ENCODE peak calls at places on chromosomes 2 and 18, in seven cellular contexts. One of them, this sample, is unnamed.

GRCh38 chr18:27748336-27748735 is 428.6 kb downstream of the CDH2 start:
- DNase-seq in SK-N-SH: no peak
- DNase-seq in GM12892: no peak
- DNase-seq in K562: no peak
- DNase-seq in HepG2: no peak
- DNase-seq in H1: no peak
- DNase-seq in GM12878: no peak
- DNase-seq in this sample: no peak

GRCh38 chr2:148594216-148594615 is 50.3 kb upstream of the EPC2 start:
- DNase-seq in SK-N-SH: no peak
- DNase-seq in GM12892: no peak
- DNase-seq in K562: no peak
- DNase-seq in HepG2: no peak
- DNase-seq in H1: no peak
- DNase-seq in GM12878: no peak
- DNase-seq in this sample: no peak

GRCh38 chr18:74699455-74699854 is 101.8 kb downstream of the ZNF407 start:
- DNase-seq in SK-N-SH: no peak
- DNase-seq in GM12892: no peak
- DNase-seq in K562: no peak
- DNase-seq in HepG2: no peak
- DNase-seq in H1: no peak
- DNase-seq in GM12878: no peak
- DNase-seq in this sample: no peak

GRCh38 chr2:84749442-84749841 is 131.4 kb downstream of the TRABD2A start:
- DNase-seq in SK-N-SH: no peak
- DNase-seq in GM12892: no peak
- DNase-seq in K562: no peak
- DNase-seq in HepG2: no peak
- DNase-seq in H1: no peak
- DNase-seq in GM12878: no peak
- DNase-seq in this sample: no peak

GRCh38 chr2:226835420-226835795 is 446 bp upstream of the RHBDD1 start:
- DNase-seq in SK-N-SH: no peak
- DNase-seq in GM12892: peak; percentile 13
- DNase-seq in K562: peak; percentile 91
- DNase-seq in HepG2: no peak
- DNase-seq in H1: no peak
- DNase-seq in GM12878: no peak
- DNase-seq in this sample: no peak

GRCh38 chr2:131014141-131014540 is 79.1 kb downstream of the FAM168B start:
- DNase-seq in SK-N-SH: no peak
- DNase-seq in GM12892: no peak
- DNase-seq in K562: no peak
- DNase-seq in HepG2: no peak
- DNase-seq in H1: no peak
- DNase-seq in GM12878: no peak
- DNase-seq in this sample: no peak

GRCh38 chr18:48468151-48468550 is 59.0 kb upstream of the ZBTB7C start:
- DNase-seq in SK-N-SH: no peak
- DNase-seq in GM12892: no peak
- DNase-seq in K562: no peak
- DNase-seq in HepG2: no peak
- DNase-seq in H1: no peak
- DNase-seq in GM12878: no peak
- DNase-seq in this sample: no peak

GRCh38 chr18:9961031-9961430 is 47.2 kb downstream of the VAPA start:
- DNase-seq in SK-N-SH: no peak
- DNase-seq in GM12892: no peak
- DNase-seq in K562: no peak
- DNase-seq in HepG2: no peak
- DNase-seq in H1: no peak
- DNase-seq in GM12878: no peak
- DNase-seq in this sample: no peak

GRCh38 chr18:66872277-66872676 is 268.4 kb upstream of the CDH19 start:
- DNase-seq in SK-N-SH: peak; percentile 36
- DNase-seq in GM12892: no peak
- DNase-seq in K562: no peak
- DNase-seq in HepG2: no peak
- DNase-seq in H1: no peak
- DNase-seq in GM12878: no peak
- DNase-seq in this sample: no peak

GRCh38 chr18:66867653-66868052 is 263.8 kb upstream of the CDH19 start:
- DNase-seq in SK-N-SH: no peak
- DNase-seq in GM12892: no peak
- DNase-seq in K562: no peak
- DNase-seq in HepG2: no peak
- DNase-seq in H1: no peak
- DNase-seq in GM12878: no peak
- DNase-seq in this sample: no peak
- TF ChIP-seq TAF1 in SK-N-SH: no peak
- TF ChIP-seq TAF1 in GM12892: no peak
- TF ChIP-seq TAF1 in K562: no peak
- TF ChIP-seq TAF1 in HepG2: no peak
- TF ChIP-seq TAF1 in H1: no peak
- TF ChIP-seq TAF1 in GM12878: no peak
- TF ChIP-seq TAF1 in this sample: no peak

DNA sequence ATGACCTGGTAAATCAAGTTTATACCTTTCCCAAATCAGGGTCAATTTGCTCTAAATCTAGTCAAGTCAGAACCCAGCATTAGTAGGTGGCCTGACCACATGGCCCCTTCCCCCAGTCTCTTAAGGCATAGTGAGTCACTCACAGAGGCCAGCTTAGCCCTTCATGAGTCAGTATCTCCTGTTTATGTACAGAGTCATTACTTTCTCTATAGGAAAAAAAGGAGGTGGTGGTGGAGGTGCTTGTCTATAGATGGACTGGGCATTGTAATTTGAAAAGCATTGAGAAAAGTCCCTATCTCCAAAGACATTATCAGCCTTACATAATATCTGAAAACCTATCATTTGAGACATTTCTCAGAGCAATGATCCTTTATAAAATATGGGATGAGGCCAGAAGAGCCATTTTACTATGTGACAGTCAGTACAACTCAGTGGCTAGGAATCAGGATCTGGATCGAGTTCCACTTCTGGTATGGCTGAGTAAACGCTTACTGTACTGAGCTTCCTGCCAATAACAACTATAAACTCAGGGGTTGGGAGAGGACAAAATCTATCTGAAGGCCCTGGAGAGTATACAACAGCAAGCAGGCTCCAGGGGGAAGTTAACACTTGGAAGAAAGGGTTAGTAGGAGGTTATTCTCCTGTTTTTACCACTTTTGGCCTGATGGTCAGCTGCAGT is 22.5 kb upstream of the SIGLEC15 start:
- DNase-seq in SK-N-SH: no peak
- DNase-seq in GM12892: no peak
- DNase-seq in K562: peak; percentile 6
- DNase-seq in HepG2: no peak
- DNase-seq in H1: no peak
- DNase-seq in GM12878: no peak
- DNase-seq in this sample: no peak
- TF ChIP-seq TAF1 in SK-N-SH: no peak
- TF ChIP-seq TAF1 in GM12892: no peak
- TF ChIP-seq TAF1 in K562: no peak
- TF ChIP-seq TAF1 in HepG2: no peak
- TF ChIP-seq TAF1 in H1: no peak
- TF ChIP-seq TAF1 in GM12878: no peak
- TF ChIP-seq TAF1 in this sample: no peak

GRCh38 chr2:184206045-184206444 is 392.3 kb upstream of the ZNF804A start:
- DNase-seq in SK-N-SH: no peak
- DNase-seq in GM12892: no peak
- DNase-seq in K562: no peak
- DNase-seq in HepG2: no peak
- DNase-seq in H1: no peak
- DNase-seq in GM12878: no peak
- DNase-seq in this sample: no peak

GRCh38 chr2:184201246-184201645 is 397.1 kb upstream of the ZNF804A start:
- DNase-seq in SK-N-SH: no peak
- DNase-seq in GM12892: no peak
- DNase-seq in K562: no peak
- DNase-seq in HepG2: no peak
- DNase-seq in H1: no peak
- DNase-seq in GM12878: no peak
- DNase-seq in this sample: no peak

GRCh38 chr2:184199274-184199673 is 399.1 kb upstream of the ZNF804A start:
- DNase-seq in SK-N-SH: no peak
- DNase-seq in GM12892: no peak
- DNase-seq in K562: no peak
- DNase-seq in HepG2: no peak
- DNase-seq in H1: no peak
- DNase-seq in GM12878: no peak
- DNase-seq in this sample: no peak

GRCh38 chr2:184205048-184205596 is 393.2 kb upstream of the ZNF804A start:
- DNase-seq in SK-N-SH: no peak
- DNase-seq in GM12892: no peak
- DNase-seq in K562: no peak
- DNase-seq in HepG2: no peak
- DNase-seq in H1: no peak
- DNase-seq in GM12878: no peak
- DNase-seq in this sample: no peak

GRCh38 chr2:184203661-184204060 is 394.7 kb upstream of the ZNF804A start:
- DNase-seq in SK-N-SH: no peak
- DNase-seq in GM12892: no peak
- DNase-seq in K562: no peak
- DNase-seq in HepG2: no peak
- DNase-seq in H1: no peak
- DNase-seq in GM12878: no peak
- DNase-seq in this sample: no peak
- TF ChIP-seq TAF1 in SK-N-SH: no peak
- TF ChIP-seq TAF1 in GM12892: no peak
- TF ChIP-seq TAF1 in K562: no peak
- TF ChIP-seq TAF1 in HepG2: no peak
- TF ChIP-seq TAF1 in H1: no peak
- TF ChIP-seq TAF1 in GM12878: no peak
- TF ChIP-seq TAF1 in this sample: no peak

DNA sequence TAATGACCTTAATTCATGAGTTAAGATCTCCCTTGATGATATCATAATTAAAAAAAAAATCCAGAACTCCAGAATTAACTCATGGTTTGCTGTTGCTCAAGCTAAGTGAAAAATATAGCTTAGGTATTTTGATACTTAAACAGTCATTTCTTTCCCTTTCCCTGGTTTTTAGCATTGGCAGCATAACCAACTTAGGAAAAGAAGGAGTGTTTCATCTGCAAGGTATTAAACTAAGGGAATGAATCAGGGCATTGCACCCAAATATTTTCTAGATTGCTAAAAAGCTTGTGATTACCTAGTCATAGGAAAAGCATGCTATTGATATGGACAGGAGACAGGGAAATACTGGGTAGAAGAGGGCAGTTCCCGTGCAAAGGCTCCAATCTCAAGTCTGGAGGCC is 207.2 kb downstream of the LRP1B start:
- DNase-seq in SK-N-SH: no peak
- DNase-seq in GM12892: no peak
- DNase-seq in K562: no peak
- DNase-seq in HepG2: no peak
- DNase-seq in H1: no peak
- DNase-seq in GM12878: no peak
- DNase-seq in this sample: no peak
- TF ChIP-seq TAF1 in SK-N-SH: no peak
- TF ChIP-seq TAF1 in GM12892: no peak
- TF ChIP-seq TAF1 in K562: no peak
- TF ChIP-seq TAF1 in HepG2: no peak
- TF ChIP-seq TAF1 in H1: no peak
- TF ChIP-seq TAF1 in GM12878: no peak
- TF ChIP-seq TAF1 in this sample: no peak

GRCh38 chr2:160225722-160226121 is 25.6 kb upstream of the ITGB6 start:
- DNase-seq in SK-N-SH: peak; percentile 76
- DNase-seq in GM12892: no peak
- DNase-seq in K562: no peak
- DNase-seq in HepG2: no peak
- DNase-seq in H1: no peak
- DNase-seq in GM12878: no peak
- DNase-seq in this sample: no peak
- TF ChIP-seq TAF1 in SK-N-SH: no peak
- TF ChIP-seq TAF1 in GM12892: no peak
- TF ChIP-seq TAF1 in K562: no peak
- TF ChIP-seq TAF1 in HepG2: no peak
- TF ChIP-seq TAF1 in H1: no peak
- TF ChIP-seq TAF1 in GM12878: no peak
- TF ChIP-seq TAF1 in this sample: no peak

GRCh38 chr2:112182581-112183034 is 44.4 kb downstream of the FBLN7 start:
- DNase-seq in SK-N-SH: no peak
- DNase-seq in GM12892: no peak
- DNase-seq in K562: no peak
- DNase-seq in HepG2: no peak
- DNase-seq in H1: no peak
- DNase-seq in GM12878: no peak
- DNase-seq in this sample: no peak
- TF ChIP-seq TAF1 in SK-N-SH: no peak
- TF ChIP-seq TAF1 in GM12892: no peak
- TF ChIP-seq TAF1 in K562: no peak
- TF ChIP-seq TAF1 in HepG2: no peak
- TF ChIP-seq TAF1 in H1: no peak
- TF ChIP-seq TAF1 in GM12878: no peak
- TF ChIP-seq TAF1 in this sample: no peak

GRCh38 chr2:207241198-207241597 is 75.5 kb upstream of the KLF7 start:
- DNase-seq in SK-N-SH: no peak
- DNase-seq in GM12892: no peak
- DNase-seq in K562: no peak
- DNase-seq in HepG2: no peak
- DNase-seq in H1: no peak
- DNase-seq in GM12878: no peak
- DNase-seq in this sample: no peak
- TF ChIP-seq TAF1 in SK-N-SH: no peak
- TF ChIP-seq TAF1 in GM12892: no peak
- TF ChIP-seq TAF1 in K562: no peak
- TF ChIP-seq TAF1 in HepG2: no peak
- TF ChIP-seq TAF1 in H1: no peak
- TF ChIP-seq TAF1 in GM12878: no peak
- TF ChIP-seq TAF1 in this sample: no peak

GRCh38 chr2:233199870-233200269 is 51.6 kb upstream of the ATG16L1 start:
- DNase-seq in SK-N-SH: no peak
- DNase-seq in GM12892: no peak
- DNase-seq in K562: no peak
- DNase-seq in HepG2: no peak
- DNase-seq in H1: no peak
- DNase-seq in GM12878: no peak
- DNase-seq in this sample: no peak

GRCh38 chr2:233203060-233203459 is 48.4 kb upstream of the ATG16L1 start:
- DNase-seq in SK-N-SH: no peak
- DNase-seq in GM12892: no peak
- DNase-seq in K562: no peak
- DNase-seq in HepG2: no peak
- DNase-seq in H1: no peak
- DNase-seq in GM12878: no peak
- DNase-seq in this sample: no peak

GRCh38 chr2:233202531-233202944 is 48.9 kb upstream of the ATG16L1 start:
- DNase-seq in SK-N-SH: no peak
- DNase-seq in GM12892: no peak
- DNase-seq in K562: no peak
- DNase-seq in HepG2: no peak
- DNase-seq in H1: no peak
- DNase-seq in GM12878: peak; percentile 64
- DNase-seq in this sample: no peak

GRCh38 chr2:233204286-233204936 is 47.1 kb upstream of the ATG16L1 start:
- DNase-seq in SK-N-SH: no peak
- DNase-seq in GM12892: no peak
- DNase-seq in K562: no peak
- DNase-seq in HepG2: no peak
- DNase-seq in H1: no peak
- DNase-seq in GM12878: no peak
- DNase-seq in this sample: no peak

GRCh38 chr2:233201271-233202013 is 50.0 kb upstream of the ATG16L1 start:
- DNase-seq in SK-N-SH: no peak
- DNase-seq in GM12892: no peak
- DNase-seq in K562: no peak
- DNase-seq in HepG2: no peak
- DNase-seq in H1: no peak
- DNase-seq in GM12878: no peak
- DNase-seq in this sample: no peak
- TF ChIP-seq TAF1 in SK-N-SH: no peak
- TF ChIP-seq TAF1 in GM12892: no peak
- TF ChIP-seq TAF1 in K562: no peak
- TF ChIP-seq TAF1 in HepG2: no peak
- TF ChIP-seq TAF1 in H1: no peak
- TF ChIP-seq TAF1 in GM12878: no peak
- TF ChIP-seq TAF1 in this sample: no peak